ENCODE peak calls at places on chromosomes 6 and 20, in four cellular contexts. G is BJ, T is thoracic aorta, F is AG09309. M is an unnamed sample.

GRCh38 chr6:131368077-131368911 is 204.7 kb upstream of the ARG1 start:
- DNase-seq in G (no peak), T (no peak), F (peak), M (no peak)

GRCh38 chr20:57090590-57091560 is 175.6 kb downstream of the BMP7 start:
- DNase-seq in G (no peak), T (no peak), F (no peak), M (no peak)

GRCh38 chr6:82430611-82431010 is 67.0 kb downstream of the TPBG start:
- DNase-seq in G (no peak), T (no peak), F (no peak), M (no peak)

GRCh38 chr6:81818778-81819491 is 66.5 kb upstream of the TENT5A start:
- DNase-seq in G (no peak), T (no peak), F (no peak), M (no peak)

GRCh38 chr6:108564178-108564577 is 3.5 kb downstream of the FOXO3 start:
- DNase-seq in G (peak), T (no peak), F (peak), M (peak)

GRCh38 chr6:84284428-84285033 is 57.1 kb upstream of the CEP162 start:
- DNase-seq in G (no peak), T (no peak), F (no peak), M (no peak)

GRCh38 chr6:153325661-153326060 is 194.6 kb upstream of the RGS17 start:
- DNase-seq in G (no peak), T (no peak), F (no peak), M (no peak)

GRCh38 chr6:63352587-63353281 is 33.0 kb upstream of the LGSN start:
- DNase-seq in G (no peak), T (no peak), F (no peak), M (no peak)

GRCh38 chr6:112522600-112522999 is 175.5 kb downstream of the RFPL4B start:
- DNase-seq in G (no peak), T (no peak), F (no peak), M (no peak)

GRCh38 chr6:132964101-132964867 is 149.9 kb downstream of the RPS12 start:
- DNase-seq in G (no peak), T (no peak), F (no peak), M (no peak)

GRCh38 chr20:51695574-51696303 is 72.5 kb downstream of the ATP9A start:
- DNase-seq in G (peak), T (no peak), F (peak), M (peak)

GRCh38 chr6:14458669-14459266 is 341.2 kb downstream of the CD83 start:
- DNase-seq in G (no peak), T (no peak), F (peak), M (no peak)

GRCh38 chr6:28335564-28336283 is at the start of gene ZSCAN31:
- DNase-seq in G (peak), T (peak), F (peak), M (peak)

GRCh38 chr20:51987812-51988211 is 185.5 kb upstream of the SALL4 start:
- DNase-seq in G (no peak), T (no peak), F (no peak), M (no peak)

GRCh38 chr20:15925376-15925775 is 647.9 kb downstream of the KIF16B start:
- DNase-seq in G (no peak), T (no peak), F (no peak), M (no peak)

GRCh38 chr6:37054171-37054570 is 48.7 kb downstream of the FGD2 start:
- DNase-seq in G (no peak), T (no peak), F (no peak), M (no peak)

GRCh38 chr6:116010400-116011095 is 50.1 kb downstream of the FRK start:
- DNase-seq in G (no peak), T (peak), F (no peak), M (no peak)

GRCh38 chr6:72787521-72788031 is 165.7 kb downstream of the KCNQ5 start:
- DNase-seq in G (peak), T (no peak), F (peak), M (peak)

DNA sequence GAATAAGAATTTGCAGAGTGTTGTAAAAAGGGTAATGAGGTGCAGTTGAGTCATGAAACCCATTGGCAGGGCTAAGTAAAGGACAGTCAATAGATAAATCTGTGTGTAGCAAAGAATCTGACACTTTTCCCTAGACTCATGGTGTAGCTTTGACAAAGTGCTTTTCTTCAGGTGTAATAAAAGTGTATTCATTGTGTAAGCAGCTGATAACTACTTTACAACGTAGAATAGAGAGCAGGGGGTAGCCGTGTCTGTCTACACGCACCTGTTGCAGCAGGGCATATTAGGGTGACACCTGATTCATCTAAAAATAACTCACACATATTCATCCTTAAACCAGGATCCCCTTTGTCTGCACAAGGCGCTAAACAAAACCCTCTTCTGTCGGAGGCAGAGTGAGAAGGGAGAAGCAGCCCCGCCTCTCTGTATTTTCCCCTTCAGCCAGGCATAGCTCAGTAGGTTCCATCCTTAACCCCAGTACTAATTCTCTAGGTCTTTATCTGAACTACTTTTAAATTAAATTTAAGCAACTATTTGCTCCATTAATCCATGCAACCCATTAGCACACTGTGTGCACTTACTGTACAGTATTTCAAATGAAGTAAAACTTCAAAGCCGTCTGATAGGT is 306.8 kb upstream of the SASH1 start:
- DNase-seq in G (no peak), T (no peak), F (no peak), M (no peak)
- TF ChIP-seq CTCF in G (no peak), T (no peak), F (no peak), M (no peak)

DNA sequence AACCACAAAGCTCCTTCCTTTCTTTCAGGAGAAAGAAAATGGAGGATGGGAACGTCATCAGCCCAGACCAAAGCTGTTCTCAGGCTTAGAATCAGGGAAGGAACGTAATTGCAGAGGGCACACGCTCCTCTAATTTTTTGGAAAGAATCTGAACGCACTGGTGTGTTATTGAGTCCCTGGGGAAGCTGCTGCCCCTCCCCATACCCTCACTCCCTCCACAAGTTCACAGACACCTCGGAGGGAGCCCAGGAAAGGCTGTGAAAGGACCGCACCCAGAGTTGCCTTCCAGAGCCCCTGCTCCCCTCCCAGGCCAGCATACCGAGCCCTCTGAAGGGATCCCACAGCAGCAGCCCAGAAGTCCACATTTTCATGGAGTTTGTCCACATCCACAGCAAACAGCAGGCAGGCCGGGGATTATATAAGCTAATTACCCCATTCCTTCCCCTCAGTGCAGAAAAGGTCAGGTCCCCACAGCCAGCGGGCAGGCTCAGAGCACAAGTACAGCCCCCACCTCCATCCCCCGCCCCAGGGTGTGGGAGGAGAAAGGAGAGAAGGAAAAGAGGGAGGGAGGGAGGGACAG is 53.7 kb downstream of the ANKRD60 start:
- DNase-seq in G (no peak), T (peak), F (no peak), M (no peak)
- H3K4me3 ChIP-seq in G (no peak), T (peak), F (peak), M (no peak)

GRCh38 chr20:3353646-3354045 is 53.8 kb downstream of the DNAAF9 start:
- DNase-seq in G (no peak), T (no peak), F (no peak), M (no peak)

GRCh38 chr20:3364323-3365013 is 43.0 kb downstream of the DNAAF9 start:
- DNase-seq in G (peak), T (no peak), F (no peak), M (no peak)

GRCh38 chr20:3360752-3361151 is 46.7 kb downstream of the DNAAF9 start:
- DNase-seq in G (no peak), T (no peak), F (no peak), M (no peak)

GRCh38 chr20:3354247-3354646 is 53.2 kb downstream of the DNAAF9 start:
- DNase-seq in G (no peak), T (no peak), F (no peak), M (no peak)

DNA sequence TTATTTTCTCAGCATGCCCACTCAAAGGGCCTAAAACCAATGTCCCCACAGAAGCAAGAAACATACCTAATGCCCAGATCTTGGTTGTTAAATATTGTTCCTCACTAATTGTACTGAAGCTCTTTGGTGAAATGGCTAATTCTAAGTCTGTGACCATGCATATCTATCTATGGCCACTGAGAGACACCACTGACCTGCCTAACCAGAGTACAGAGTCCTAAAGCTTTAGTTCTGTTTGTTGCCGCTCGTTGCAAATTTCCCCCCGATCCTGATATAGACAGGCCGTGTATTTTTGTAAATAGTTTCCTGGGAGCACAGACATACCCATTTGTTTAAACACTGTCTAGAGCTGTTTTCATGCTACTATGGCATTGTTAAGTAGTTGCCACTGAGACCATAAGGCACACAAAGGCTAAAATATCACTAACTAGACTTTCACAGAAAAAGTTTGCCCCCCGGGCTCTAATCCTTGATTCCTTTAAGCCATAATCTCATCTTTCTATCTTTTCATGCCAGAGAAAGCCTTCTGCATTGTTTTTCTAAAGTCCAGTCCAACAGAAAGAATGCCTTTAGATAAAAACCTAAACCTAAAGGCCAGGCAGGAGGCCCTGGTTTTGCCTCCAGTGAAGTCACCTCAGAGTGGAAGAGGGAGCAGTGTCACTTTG is 48.7 kb downstream of the DNAAF9 start:
- DNase-seq in G (no peak), T (no peak), F (no peak), M (no peak)
- TF ChIP-seq CTCF in G (no peak), T (no peak), F (no peak), M (no peak)

DNA sequence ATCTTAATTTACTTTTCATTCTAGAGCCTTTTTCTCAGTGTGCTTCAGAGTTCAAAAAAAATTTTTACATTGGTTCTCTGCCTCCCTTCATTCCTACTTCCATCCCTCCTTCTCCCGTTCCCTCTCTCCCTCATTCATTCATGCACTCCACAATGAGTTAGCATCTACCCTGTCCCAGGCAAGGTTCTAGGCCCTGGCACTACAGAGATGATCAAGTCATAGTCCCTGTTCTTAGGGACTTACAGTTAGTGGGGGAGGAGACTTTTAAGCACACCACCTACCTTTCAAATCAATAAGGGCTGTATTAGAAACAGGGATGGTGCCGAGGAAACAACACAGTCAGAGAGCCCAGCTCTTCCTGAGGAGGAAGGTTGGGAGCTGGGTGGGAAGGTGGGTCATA is 40.3 kb downstream of the MAP3K5 start:
- DNase-seq in G (no peak), T (no peak), F (no peak), M (no peak)
- H3K4me3 ChIP-seq in G (no peak), T (peak), F (no peak), M (no peak)

GRCh38 chr6:12013368-12013617 is 1.2 kb downstream of the HIVEP1 start:
- DNase-seq in G (no peak), T (no peak), F (no peak), M (no peak)
- TF ChIP-seq CTCF in G (no peak), T (no peak), F (no peak), M (no peak)

GRCh38 chr20:53869466-53870258 is 200.7 kb downstream of the BCAS1 start:
- DNase-seq in G (no peak), T (peak), F (no peak), M (peak)

GRCh38 chr20:53867741-53868351 is 202.5 kb downstream of the BCAS1 start:
- DNase-seq in G (no peak), T (no peak), F (no peak), M (no peak)

GRCh38 chr20:53870426-53871199 is 199.8 kb downstream of the BCAS1 start:
- DNase-seq in G (no peak), T (no peak), F (no peak), M (no peak)

GRCh38 chr20:53865905-53866786 is 204.2 kb downstream of the BCAS1 start:
- DNase-seq in G (no peak), T (no peak), F (no peak), M (no peak)

DNA sequence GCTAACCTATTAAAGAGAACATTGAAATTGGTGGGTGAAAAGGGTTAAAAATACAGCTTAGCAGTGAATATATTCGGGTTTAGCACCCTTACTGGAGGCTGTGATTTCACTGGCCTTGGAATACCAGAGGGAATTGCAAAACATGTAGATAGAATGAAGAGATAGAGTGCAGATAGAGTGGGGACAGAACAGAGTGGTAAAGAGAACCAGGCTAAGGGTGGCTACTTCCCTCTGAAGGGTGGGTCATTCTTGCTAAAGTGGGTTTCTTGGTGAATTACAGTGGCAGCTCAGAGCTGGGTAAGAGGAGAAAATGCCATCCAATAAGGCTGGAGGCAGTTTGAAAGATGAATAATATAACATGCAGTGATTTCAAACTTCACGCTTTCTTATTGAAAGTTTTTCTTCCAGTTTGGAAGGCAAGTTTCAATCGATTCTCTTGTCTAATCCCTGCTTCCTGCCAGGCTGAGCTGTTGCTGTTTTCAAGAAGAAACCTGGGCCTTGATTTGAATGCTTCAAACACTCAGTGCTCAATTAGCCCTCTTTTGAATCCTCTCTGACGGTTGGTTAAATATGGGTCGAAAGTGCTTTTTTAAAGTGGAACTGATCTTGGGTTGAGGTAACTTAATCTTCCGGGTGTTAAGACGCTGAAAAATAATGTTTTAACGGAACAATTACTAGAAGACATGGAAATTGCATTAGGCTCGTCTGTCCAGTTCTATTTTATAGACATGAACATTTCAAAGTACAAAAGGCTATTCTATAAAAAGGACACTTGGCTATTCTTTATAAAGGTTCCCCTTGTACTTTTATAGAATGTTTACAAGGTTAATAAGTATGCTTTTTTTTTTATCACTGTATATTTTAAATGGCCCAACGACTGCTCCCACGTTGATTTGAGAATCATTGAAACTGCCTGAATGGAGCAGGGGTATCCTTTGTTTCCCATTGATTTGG is 203.3 kb downstream of the BCAS1 start:
- DNase-seq in G (no peak), T (no peak), F (no peak), M (no peak)
- H3K4me3 ChIP-seq in G (no peak), T (no peak), F (no peak), M (no peak)

GRCh38 chr6:42404494-42404893 is 47.2 kb downstream of the TRERF1 start:
- DNase-seq in G (peak), T (no peak), F (no peak), M (peak)

GRCh38 chr6:42405025-42405424 is 46.7 kb downstream of the TRERF1 start:
- DNase-seq in G (no peak), T (no peak), F (no peak), M (no peak)

GRCh38 chr6:42402184-42402583 is 49.5 kb downstream of the TRERF1 start:
- DNase-seq in G (no peak), T (no peak), F (no peak), M (no peak)

GRCh38 chr6:42403831-42404230 is 47.9 kb downstream of the TRERF1 start:
- DNase-seq in G (no peak), T (no peak), F (no peak), M (no peak)

GRCh38 chr6:42403415-42403814 is 48.3 kb downstream of the TRERF1 start:
- DNase-seq in G (no peak), T (no peak), F (no peak), M (no peak)
- TF ChIP-seq CTCF in G (no peak), T (no peak), F (no peak), M (no peak)

GRCh38 chr6:164415832-164416563 is 893.4 kb downstream of the C6orf118 start:
- DNase-seq in G (no peak), T (no peak), F (no peak), M (no peak)
- H3K4me3 ChIP-seq in G (no peak), T (no peak), F (no peak), M (no peak)

DNA sequence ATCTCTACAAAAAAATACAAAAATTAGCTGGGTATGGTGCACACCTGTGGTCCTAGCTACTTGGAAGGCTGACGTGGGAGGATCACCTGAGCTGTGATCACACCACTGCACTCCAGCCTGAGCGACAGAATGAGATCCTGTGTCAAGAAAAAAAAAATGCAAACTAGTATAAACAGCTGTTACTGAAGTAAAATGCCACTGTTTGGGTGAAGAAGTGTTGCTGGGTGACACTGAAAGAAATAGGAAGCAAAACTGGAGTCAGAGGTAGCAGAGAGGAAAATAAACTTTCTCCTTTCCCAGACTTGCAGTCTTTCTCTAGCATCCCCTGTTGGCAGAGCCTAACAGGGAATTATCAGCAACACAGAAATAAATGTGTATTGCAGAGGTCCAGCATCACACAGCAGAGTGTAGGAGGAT is 241.2 kb upstream of the PREP start:
- DNase-seq in G (no peak), T (no peak), F (no peak), M (no peak)
- TF ChIP-seq CTCF in G (no peak), T (no peak), F (no peak), M (peak)

GRCh38 chr6:154872605-154873004 is 122.5 kb upstream of the TIAM2 start:
- DNase-seq in G (no peak), T (no peak), F (no peak), M (no peak)
- H3K4me3 ChIP-seq in G (no peak), T (no peak), F (no peak), M (no peak)